ENCODE peak calls at places on chromosome 19, in four cellular contexts. V is H4, U is WTC11, Y is GM13977. D is an unnamed sample.
A peak's percentile ranks its signal among the peaks of the same experiment; 100 is the strongest.

GRCh38 chr19:12913871-12914690 is 5.0 kb downstream of the SYCE2 start:
- DNase-seq in V (no peak), U (no peak), Y (no peak), D (no peak)

GRCh38 chr19:45128806-45129205 is 32.0 kb downstream of the NKPD1 start:
- DNase-seq in U (no peak), V (no peak), Y (no peak), D (no peak)

GRCh38 chr19:4367336-4367723 is 24.0 kb downstream of the MPND start:
- DNase-seq in U (no peak), V (no peak), Y (no peak), D (no peak)

GRCh38 chr19:17610384-17610783 is 54.9 kb downstream of the COLGALT1 start:
- DNase-seq in Y (peak; percentile 77), V (no peak), U (no peak), D (peak; percentile 44)

GRCh38 chr19:38335949-38336637 is 463 bp downstream of the CATSPERG start:
- DNase-seq in U (peak; percentile 93), Y (peak; percentile 93), V (peak; percentile 97), D (peak; percentile 98)

GRCh38 chr19:23802290-23802689 is 43.6 kb upstream of the ZNF681 start:
- DNase-seq in V (no peak), U (no peak), Y (no peak), D (no peak)

GRCh38 chr19:36054733-36055686 is at the start of gene WDR62:
- DNase-seq in V (peak; percentile 95), U (peak; percentile 97), Y (peak; percentile 97), D (peak; percentile 95)

GRCh38 chr19:49710372-49710951 is 19.5 kb downstream of the CPT1C start:
- DNase-seq in Y (no peak), U (no peak), V (no peak), D (no peak)

GRCh38 chr19:38658462-38659306 is 11.2 kb downstream of the ACTN4 start:
- DNase-seq in U (no peak), Y (no peak), V (peak; percentile 100), D (no peak)

GRCh38 chr19:2536461-2536860 is 60.5 kb downstream of the GADD45B start:
- DNase-seq in V (no peak), U (no peak), Y (no peak), D (no peak)

GRCh38 chr19:48967346-48968178 is 2.5 kb downstream of the FTL start:
- DNase-seq in V (peak; percentile 91), Y (no peak), U (no peak), D (peak; percentile 59)

GRCh38 chr19:23283925-23284324 is 33.7 kb upstream of the ZNF724 start:
- DNase-seq in V (peak; percentile 40), U (peak; percentile 81), Y (peak; percentile 27), D (peak; percentile 54)

GRCh38 chr19:55355213-55355821 is 798 bp upstream of the COX6B2 start:
- DNase-seq in U (no peak), V (no peak), Y (no peak), D (no peak)

GRCh38 chr19:17794412-17794730 is 567 bp upstream of the B3GNT3 start:
- DNase-seq in V (no peak), U (no peak), Y (no peak), D (no peak)

GRCh38 chr19:38263696-38264485 is 482 bp upstream of the SPINT2 start:
- DNase-seq in V (no peak), U (peak; percentile 97), Y (peak; percentile 86), D (peak; percentile 20)

GRCh38 chr19:51467864-51468544 is 9.8 kb upstream of the SIGLEC8 start:
- DNase-seq in V (no peak), Y (no peak), U (no peak), D (no peak)

GRCh38 chr19:39351537-39352037 is 9.4 kb downstream of the SAMD4B start:
- DNase-seq in Y (peak; percentile 92), V (no peak), U (no peak), D (peak; percentile 90)

GRCh38 chr19:49534632-49535385 is 7.0 kb downstream of the RCN3 start:
- DNase-seq in Y (no peak), V (no peak), U (no peak), D (peak; percentile 28)

GRCh38 chr19:12065100-12065538 is 588 bp downstream of the ZNF844 start:
- DNase-seq in V (no peak), Y (peak; percentile 33), U (no peak), D (peak; percentile 21)

GRCh38 chr19:23699521-23699860 is 12.5 kb upstream of the ZNF675 start:
- DNase-seq in Y (no peak), V (peak; percentile 87), U (peak; percentile 17), D (no peak)

GRCh38 chr19:8209965-8210659 is 942 bp downstream of the CERS4 start:
- DNase-seq in V (no peak), U (no peak), Y (peak; percentile 38), D (peak; percentile 22)

GRCh38 chr19:40799558-40800338 is 757 bp downstream of the EGLN2 start:
- DNase-seq in U (peak; percentile 62), V (no peak), Y (peak; percentile 70), D (peak; percentile 58)

GRCh38 chr19:35352448-35353304 is 5.0 kb downstream of the FFAR1 start:
- DNase-seq in Y (peak; percentile 85), U (peak; percentile 76), V (peak; percentile 81), D (peak; percentile 88)